ENCODE peak calls at places on chromosomes 1 and 21, in nine cellular contexts. X is mammary epithelial cell, V is neural progenitor cell, T is GM12878, L is HCT116, A is fibroblast of lung, G is Karpas-422, B is DND-41, K is PC-3. R is an unnamed sample.

GRCh38 chr1:234978397-234979291 is 150.0 kb downstream of the TOMM20 start:
- DNase-seq in T (peak; percentile 94), K (peak; percentile 60), A (peak; percentile 88), B (peak; percentile 60), G (peak; percentile 63), V (no peak), X (peak; percentile 52), L (peak; percentile 63), R (peak; percentile 93)

GRCh38 chr1:91885331-91885715 is 628 bp downstream of the TGFBR3 start:
- DNase-seq in V (peak; percentile 40), G (no peak), K (peak; percentile 9), L (no peak), T (no peak), B (no peak), A (no peak), X (no peak), R (no peak)

GRCh38 chr1:204307334-204307883 is 52.3 kb downstream of the PLEKHA6 start:
- DNase-seq in A (peak; percentile 19), V (peak; percentile 64), X (no peak), G (no peak), L (no peak), T (no peak), B (no peak), K (no peak), R (no peak)

GRCh38 chr1:201711811-201712210 is 117.1 kb upstream of the IPO9 start:
- DNase-seq in K (no peak), B (no peak), T (no peak), A (peak; percentile 46), G (no peak), L (no peak), X (no peak), V (no peak), R (no peak)

GRCh38 chr21:36089946-36090345 is 20.1 kb downstream of the CBR1 start:
- DNase-seq in B (no peak), A (no peak), G (no peak), V (no peak), T (no peak), K (no peak), X (peak; percentile 92), L (no peak), R (no peak)

GRCh38 chr1:116346943-116347673 is 25.9 kb upstream of the ATP1A1 start:
- DNase-seq in X (peak; percentile 76), A (no peak), G (peak; percentile 73), V (no peak), K (no peak), T (no peak), L (no peak), B (no peak), R (no peak)

GRCh38 chr1:236887081-236887480 is 92.0 kb downstream of the MTR start:
- DNase-seq in G (no peak), X (no peak), V (no peak), B (no peak), A (no peak), K (no peak), T (no peak), L (no peak), R (no peak)

GRCh38 chr1:43835141-43836021 is 98.2 kb upstream of the ARTN start:
- DNase-seq in T (no peak), V (no peak), K (peak; percentile 95), G (peak; percentile 71), X (peak; percentile 94), L (peak; percentile 68), B (no peak), A (peak; percentile 97), R (peak; percentile 82)

GRCh38 chr1:92949937-92950817 is 11.1 kb downstream of the DIPK1A start:
- DNase-seq in K (peak; percentile 40), A (peak; percentile 91), X (peak; percentile 73), V (peak; percentile 31), B (no peak), L (no peak), T (no peak), G (no peak), R (no peak)

GRCh38 chr1:205515781-205516253 is 11.3 kb downstream of the CDK18 start:
- DNase-seq in G (no peak), B (no peak), A (no peak), X (no peak), V (no peak), L (no peak), T (no peak), K (no peak), R (peak; percentile 71)

GRCh38 chr1:247914941-247915662 is 5.0 kb upstream of the OR2T8 start:
- DNase-seq in G (no peak), L (no peak), T (no peak), V (no peak), K (peak; percentile 93), B (no peak), X (peak; percentile 3), A (no peak), R (no peak)

GRCh38 chr1:8093221-8093980 is 67.3 kb upstream of the ERRFI1 start:
- DNase-seq in L (no peak), V (no peak), B (no peak), A (no peak), X (no peak), G (no peak), T (no peak), K (no peak), R (no peak)

GRCh38 chr1:8092603-8093141 is 66.6 kb upstream of the ERRFI1 start:
- DNase-seq in T (no peak), X (no peak), B (no peak), A (no peak), L (no peak), V (no peak), G (no peak), K (no peak), R (no peak)

GRCh38 chr1:8095584-8095983 is 69.5 kb upstream of the ERRFI1 start:
- DNase-seq in B (no peak), V (no peak), T (no peak), L (no peak), A (no peak), X (no peak), G (no peak), K (peak; percentile 42), R (no peak)

GRCh38 chr1:8096105-8097011 is 70.2 kb upstream of the ERRFI1 start:
- DNase-seq in B (no peak), L (peak; percentile 84), X (peak; percentile 86), A (peak; percentile 92), V (no peak), T (peak; percentile 37), K (peak; percentile 97), G (no peak), R (peak; percentile 92)

DNA sequence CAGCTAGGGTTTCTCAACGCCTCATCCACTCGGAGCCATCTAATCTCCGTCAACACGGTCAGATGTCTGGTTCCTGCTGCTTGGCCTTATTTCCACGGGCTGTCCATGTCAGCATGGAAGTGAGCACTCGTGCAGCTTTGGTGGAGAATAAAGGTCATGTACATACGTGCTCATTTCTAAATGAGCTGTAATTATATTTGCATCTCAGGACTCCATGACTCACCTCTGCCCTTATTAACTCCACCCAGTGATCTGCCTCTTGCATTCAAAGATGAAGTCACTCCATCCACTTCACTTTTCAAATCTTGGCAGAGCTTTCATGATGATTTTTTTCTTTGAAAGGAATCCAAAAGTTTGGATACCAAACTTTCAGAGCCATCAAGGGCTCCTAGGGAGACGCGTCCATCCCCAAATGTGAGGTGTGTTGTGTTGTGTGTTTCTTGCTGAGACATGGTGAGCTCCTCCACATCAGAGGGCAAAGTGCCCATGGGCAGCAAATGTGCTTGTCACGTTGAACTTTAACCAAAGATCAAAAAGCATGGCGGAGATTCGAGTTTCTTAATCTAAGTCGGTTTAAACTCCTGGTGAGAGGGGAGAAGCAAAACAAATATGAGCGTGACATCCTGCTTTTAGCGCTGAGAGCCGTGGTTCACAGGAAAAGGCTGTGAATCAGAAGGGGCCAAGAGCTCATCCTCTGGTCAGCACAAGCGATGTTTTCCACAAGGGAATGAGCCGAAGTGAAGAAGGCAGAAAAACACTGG is 68.6 kb upstream of the ERRFI1 start:
- DNase-seq in G (no peak), L (no peak), V (no peak), A (peak; percentile 88), B (no peak), K (peak; percentile 72), T (no peak), X (peak; percentile 67), R (no peak)
- H2AFZ ChIP-seq in G (no peak overlapping the region), L (no peak overlapping the region), V (no peak overlapping the region), A (peak overlapping the region; percentile 7), B (no peak overlapping the region), K (peak overlapping the region; percentile 10), T (no peak overlapping the region), X (no peak overlapping the region), R (no peak overlapping the region)

GRCh38 chr1:20079661-20080305 is 9.8 kb downstream of the PLA2G5 start:
- DNase-seq in B (no peak), K (no peak), L (no peak), T (no peak), G (no peak), A (no peak), X (no peak), V (no peak), R (no peak)

GRCh38 chr1:20080441-20081330 is 10.7 kb downstream of the PLA2G5 start:
- DNase-seq in X (no peak), G (no peak), L (no peak), A (no peak), V (no peak), K (peak; percentile 20), B (no peak), T (peak; percentile 57), R (no peak)

GRCh38 chr1:20081331-20081810 is 11.4 kb downstream of the PLA2G5 start:
- DNase-seq in L (no peak), T (no peak), V (no peak), K (no peak), B (no peak), X (no peak), G (no peak), A (no peak), R (no peak)

GRCh38 chr1:20083178-20083944 is 13.4 kb downstream of the PLA2G5 start:
- DNase-seq in X (no peak), B (no peak), G (no peak), A (no peak), T (no peak), L (no peak), K (no peak), V (no peak), R (no peak)

GRCh38 chr1:20082772-20083171 is 12.8 kb downstream of the PLA2G5 start:
- DNase-seq in X (no peak), V (no peak), T (no peak), L (no peak), B (no peak), K (no peak), A (no peak), G (no peak), R (no peak)
- H3K4me2 ChIP-seq in X (no peak overlapping the region), V (no peak overlapping the region), T (no peak overlapping the region), L (no peak overlapping the region), B (no peak overlapping the region), K (no peak overlapping the region), A (no peak overlapping the region), G (no peak overlapping the region), R (no peak overlapping the region)

DNA sequence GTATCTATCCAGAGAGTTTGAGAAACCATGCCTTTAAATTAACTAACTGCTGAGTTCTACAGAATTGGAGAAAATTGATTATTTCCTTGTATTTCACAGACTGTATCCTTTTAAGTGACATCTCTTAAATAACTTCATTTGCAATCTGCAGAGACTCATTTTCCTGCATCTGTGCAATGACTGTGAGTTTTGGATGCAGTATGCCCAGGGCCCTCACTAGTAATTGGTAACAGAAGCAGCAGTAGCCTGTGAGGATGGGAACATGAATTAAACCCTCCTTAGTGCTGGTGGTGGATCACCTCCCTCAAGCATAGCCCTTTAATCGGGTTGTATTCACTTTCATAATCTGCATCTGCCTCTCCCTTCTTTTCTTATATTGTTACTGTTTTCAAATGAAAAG is 21.7 kb upstream of the SH3D21 start:
- DNase-seq in X (no peak), A (no peak), V (no peak), B (no peak), T (no peak), L (no peak), G (no peak), K (no peak), R (no peak)
- H3K27ac ChIP-seq in X (no peak overlapping the region), A (no peak overlapping the region), V (peak overlapping the region; percentile 51), B (no peak overlapping the region), T (no peak overlapping the region), L (peak overlapping the region; percentile 22), G (peak overlapping the region; percentile 89), K (no peak overlapping the region), R (peak overlapping the region; percentile 35)

GRCh38 chr1:6884652-6885153 is 99.4 kb downstream of the CAMTA1 start:
- DNase-seq in L (no peak), T (no peak), B (no peak), V (no peak), G (no peak), X (no peak), K (no peak), A (no peak), R (no peak)
- H2AFZ ChIP-seq in L (no peak overlapping the region), T (no peak overlapping the region), B (no peak overlapping the region), V (no peak overlapping the region), G (no peak overlapping the region), X (no peak overlapping the region), K (no peak overlapping the region), A (no peak overlapping the region), R (no peak overlapping the region)

R was measured in PC-9.